ENCODE peak calls at places on chromosome 15, in six cellular contexts. One of them, this sample, is unnamed.

GRCh38 chr15:70356062-70356860 is 258.5 kb upstream of the TLE3 start:
- DNase-seq in GM23338: no peak
- DNase-seq in PC-3: no peak
- DNase-seq in astrocyte: no peak
- DNase-seq in mammary epithelial cell: no peak
- DNase-seq in H1: no peak
- DNase-seq in this sample: no peak

GRCh38 chr15:100764778-100765457 is 114.7 kb upstream of the ALDH1A3 start:
- DNase-seq in H1: peak
- DNase-seq in GM23338: no peak
- DNase-seq in astrocyte: peak
- DNase-seq in PC-3: peak
- DNase-seq in mammary epithelial cell: no peak
- DNase-seq in this sample: peak

GRCh38 chr15:51004103-51004536 is 90.6 kb downstream of the TNFAIP8L3 start:
- DNase-seq in PC-3: peak
- DNase-seq in mammary epithelial cell: peak
- DNase-seq in H1: no peak
- DNase-seq in GM23338: peak
- DNase-seq in astrocyte: peak
- DNase-seq in this sample: peak

GRCh38 chr15:48922046-48922445 is 41.7 kb downstream of the SHC4 start:
- DNase-seq in PC-3: no peak
- DNase-seq in H1: no peak
- DNase-seq in GM23338: no peak
- DNase-seq in mammary epithelial cell: no peak
- DNase-seq in astrocyte: no peak
- DNase-seq in this sample: no peak

GRCh38 chr15:20356444-20357138 is 185.0 kb downstream of the GOLGA6L6 start:
- DNase-seq in astrocyte: no peak
- DNase-seq in H1: peak
- DNase-seq in GM23338: peak
- DNase-seq in PC-3: peak
- DNase-seq in mammary epithelial cell: no peak
- DNase-seq in this sample: no peak

GRCh38 chr15:78049691-78050440 is 27.6 kb downstream of the TBC1D2B start:
- DNase-seq in mammary epithelial cell: peak
- DNase-seq in PC-3: peak
- DNase-seq in astrocyte: peak
- DNase-seq in GM23338: no peak
- DNase-seq in H1: no peak
- DNase-seq in this sample: peak

GRCh38 chr15:98663606-98664005 is 15.3 kb downstream of the IGF1R start:
- DNase-seq in astrocyte: no peak
- DNase-seq in PC-3: no peak
- DNase-seq in mammary epithelial cell: no peak
- DNase-seq in GM23338: no peak
- DNase-seq in H1: peak
- DNase-seq in this sample: no peak

GRCh38 chr15:48373855-48374421 is 42.7 kb downstream of the DUT start:
- DNase-seq in PC-3: peak
- DNase-seq in GM23338: no peak
- DNase-seq in astrocyte: peak
- DNase-seq in H1: no peak
- DNase-seq in mammary epithelial cell: peak
- DNase-seq in this sample: peak

GRCh38 chr15:23890218-23890617 is 203.1 kb upstream of the NDN start:
- DNase-seq in PC-3: no peak
- DNase-seq in GM23338: no peak
- DNase-seq in astrocyte: no peak
- DNase-seq in mammary epithelial cell: no peak
- DNase-seq in H1: no peak
- DNase-seq in this sample: no peak

GRCh38 chr15:101332061-101332467 is 37.0 kb upstream of the SNRPA1 start:
- DNase-seq in mammary epithelial cell: no peak
- DNase-seq in astrocyte: no peak
- DNase-seq in H1: no peak
- DNase-seq in PC-3: no peak
- DNase-seq in GM23338: no peak
- DNase-seq in this sample: no peak

GRCh38 chr15:92669432-92669831 is 13.9 kb upstream of the FAM174B start:
- DNase-seq in astrocyte: no peak
- DNase-seq in GM23338: no peak
- DNase-seq in H1: no peak
- DNase-seq in mammary epithelial cell: no peak
- DNase-seq in PC-3: no peak
- DNase-seq in this sample: no peak

GRCh38 chr15:52162260-52162659 is 28.9 kb downstream of the GNB5 start:
- DNase-seq in GM23338: no peak
- DNase-seq in astrocyte: peak
- DNase-seq in PC-3: no peak
- DNase-seq in H1: no peak
- DNase-seq in mammary epithelial cell: no peak
- DNase-seq in this sample: peak

GRCh38 chr15:70196314-70197291 is 98.9 kb upstream of the TLE3 start:
- DNase-seq in astrocyte: peak
- DNase-seq in GM23338: peak
- DNase-seq in PC-3: peak
- DNase-seq in mammary epithelial cell: peak
- DNase-seq in H1: peak
- DNase-seq in this sample: peak

GRCh38 chr15:60592386-60593339 is 113.7 kb upstream of the ICE2 start:
- DNase-seq in mammary epithelial cell: peak
- DNase-seq in H1: peak
- DNase-seq in GM23338: peak
- DNase-seq in PC-3: peak
- DNase-seq in astrocyte: peak
- DNase-seq in this sample: peak
- TF ChIP-seq EZH2 in mammary epithelial cell: no peak
- TF ChIP-seq EZH2 in H1: no peak
- TF ChIP-seq EZH2 in GM23338: no peak
- TF ChIP-seq EZH2 in PC-3: peak
- TF ChIP-seq EZH2 in astrocyte: peak
- TF ChIP-seq EZH2 in this sample: no peak

GRCh38 chr15:95880630-95881029 is 449.9 kb upstream of the NR2F2 start:
- DNase-seq in GM23338: no peak
- DNase-seq in astrocyte: no peak
- DNase-seq in H1: no peak
- DNase-seq in mammary epithelial cell: no peak
- DNase-seq in PC-3: no peak
- DNase-seq in this sample: peak
- H3K4me3 ChIP-seq in GM23338: no peak
- H3K4me3 ChIP-seq in astrocyte: no peak
- H3K4me3 ChIP-seq in H1: no peak
- H3K4me3 ChIP-seq in mammary epithelial cell: no peak
- H3K4me3 ChIP-seq in PC-3: no peak
- H3K4me3 ChIP-seq in this sample: no peak

GRCh38 chr15:89196994-89197393 is 24.4 kb downstream of the RLBP1 start:
- DNase-seq in H1: no peak
- DNase-seq in PC-3: peak
- DNase-seq in mammary epithelial cell: peak
- DNase-seq in GM23338: no peak
- DNase-seq in astrocyte: no peak
- DNase-seq in this sample: no peak
- H3K27ac ChIP-seq in H1: no peak
- H3K27ac ChIP-seq in PC-3: peak
- H3K27ac ChIP-seq in mammary epithelial cell: no peak
- H3K27ac ChIP-seq in GM23338: peak
- H3K27ac ChIP-seq in astrocyte: no peak
- H3K27ac ChIP-seq in this sample: no peak

GRCh38 chr15:36917411-36918267 is 182.7 kb downstream of the MEIS2 start:
- DNase-seq in mammary epithelial cell: no peak
- DNase-seq in H1: no peak
- DNase-seq in PC-3: no peak
- DNase-seq in GM23338: no peak
- DNase-seq in astrocyte: no peak
- DNase-seq in this sample: no peak
- TF ChIP-seq EZH2 in mammary epithelial cell: no peak
- TF ChIP-seq EZH2 in H1: no peak
- TF ChIP-seq EZH2 in PC-3: no peak
- TF ChIP-seq EZH2 in GM23338: no peak
- TF ChIP-seq EZH2 in astrocyte: no peak
- TF ChIP-seq EZH2 in this sample: no peak

DNA sequence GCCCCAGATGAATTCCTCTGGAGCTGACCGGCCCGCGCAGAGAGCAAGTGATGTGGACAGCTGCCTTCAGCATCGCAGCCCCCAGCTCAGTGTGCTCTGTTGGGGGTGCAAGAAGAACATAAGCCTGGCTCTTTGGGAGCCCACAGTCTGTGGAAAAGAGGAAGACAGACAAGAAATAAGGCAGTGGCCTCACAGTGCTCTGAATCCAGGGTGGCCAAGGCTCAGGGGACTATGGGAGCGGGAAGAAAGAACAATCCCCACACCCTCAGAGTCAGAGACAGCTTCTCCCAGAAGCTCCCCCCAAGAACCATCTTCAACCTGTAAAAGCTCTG is 277 bp upstream of the HDDC3 start:
- DNase-seq in H1: no peak
- DNase-seq in GM23338: no peak
- DNase-seq in astrocyte: no peak
- DNase-seq in mammary epithelial cell: no peak
- DNase-seq in PC-3: no peak
- DNase-seq in this sample: no peak
- H3K4me3 ChIP-seq in H1: peak
- H3K4me3 ChIP-seq in GM23338: peak
- H3K4me3 ChIP-seq in astrocyte: peak
- H3K4me3 ChIP-seq in mammary epithelial cell: no peak
- H3K4me3 ChIP-seq in PC-3: peak
- H3K4me3 ChIP-seq in this sample: no peak

GRCh38 chr15:67098768-67099282 is 33.4 kb downstream of the SMAD3 start:
- DNase-seq in mammary epithelial cell: no peak
- DNase-seq in GM23338: no peak
- DNase-seq in PC-3: no peak
- DNase-seq in H1: no peak
- DNase-seq in astrocyte: no peak
- DNase-seq in this sample: peak
- H3K27ac ChIP-seq in mammary epithelial cell: peak
- H3K27ac ChIP-seq in GM23338: peak
- H3K27ac ChIP-seq in PC-3: no peak
- H3K27ac ChIP-seq in H1: no peak
- H3K27ac ChIP-seq in astrocyte: peak
- H3K27ac ChIP-seq in this sample: peak